ENCODE peak calls at places on chromosomes 1 and 21, in five cellular contexts. K is mammary epithelial cell; D is cardiac fibroblast; J is effector memory CD4-positive, alpha-beta T cell; Z is pons. I is an unnamed sample.

GRCh38 chr1:223256034-223256433 is 107.9 kb downstream of the SUSD4 start:
- DNase-seq in K (peak), D (no peak), J (no peak), Z (no peak), I (peak)

GRCh38 chr1:98698625-98699024 is 37.1 kb downstream of the SNX7 start:
- DNase-seq in K (no peak), D (no peak), J (no peak), Z (no peak), I (no peak)

GRCh38 chr21:45596704-45597318 is 46.7 kb upstream of the PCBP3 start:
- DNase-seq in K (peak), D (peak), J (peak), Z (peak), I (peak)

GRCh38 chr21:45403825-45404725 is 890 bp upstream of the COL18A1 start:
- DNase-seq in K (peak), D (peak), J (no peak), Z (no peak), I (peak)

GRCh38 chr1:232923739-232924386 is 26.5 kb upstream of the NTPCR start:
- DNase-seq in K (peak), D (peak), J (peak), Z (no peak), I (peak)

GRCh38 chr1:80462006-80462405 is 1338.7 kb upstream of the ADGRL2 start:
- DNase-seq in K (no peak), D (no peak), J (no peak), Z (peak), I (no peak)

GRCh38 chr1:155322953-155323728 is 2.4 kb downstream of the RUSC1 start:
- DNase-seq in K (peak), D (peak), J (peak), Z (peak), I (peak)

GRCh38 chr1:16073490-16074104 is at the start of gene FAM131C:
- DNase-seq in K (no peak), D (no peak), J (peak), Z (no peak), I (peak)

GRCh38 chr1:64031191-64031590 is 172.2 kb upstream of the UBE2U start:
- DNase-seq in K (no peak), D (peak), J (no peak), Z (no peak), I (no peak)

GRCh38 chr1:1908506-1908791 is 6.6 kb upstream of the CALML6 start:
- DNase-seq in K (peak), D (no peak), J (no peak), Z (no peak), I (peak)

GRCh38 chr1:3502834-3503524 is 48.5 kb downstream of the ARHGEF16 start:
- DNase-seq in K (no peak), D (no peak), J (no peak), Z (no peak), I (no peak)

GRCh38 chr21:45380566-45380965 is 24.4 kb upstream of the COL18A1 start:
- DNase-seq in K (no peak), D (no peak), J (no peak), Z (no peak), I (no peak)

GRCh38 chr1:86466109-86466844 is 2.5 kb upstream of the CLCA1 start:
- DNase-seq in K (no peak), D (no peak), J (no peak), Z (no peak), I (no peak)

GRCh38 chr1:172727956-172728603 is 69.2 kb downstream of the FASLG start:
- DNase-seq in K (peak), D (peak), J (peak), Z (no peak), I (peak)